ENCODE peak calls at places on chromosomes 13 and 19, in seven cellular contexts. One of them, this sample, is unnamed.

GRCh38 chr19:13208131-13208963 is 58.1 kb downstream of the IER2 start:
- DNase-seq in cardiac muscle cell: peak; percentile 92
- DNase-seq in left ventricle myocardium inferior: peak; percentile 39
- DNase-seq in fibroblast of the aortic adventitia: peak; percentile 75
- DNase-seq in CD8-positive, alpha-beta T cell: peak; percentile 52
- DNase-seq in vagina: no peak
- DNase-seq in uterus: peak; percentile 79
- DNase-seq in this sample: peak; percentile 90

GRCh38 chr13:113592571-113592970 is 8.0 kb downstream of the TFDP1 start:
- DNase-seq in vagina: peak; percentile 94
- DNase-seq in uterus: no peak
- DNase-seq in CD8-positive, alpha-beta T cell: no peak
- DNase-seq in fibroblast of the aortic adventitia: no peak
- DNase-seq in left ventricle myocardium inferior: no peak
- DNase-seq in cardiac muscle cell: no peak
- DNase-seq in this sample: no peak

GRCh38 chr19:15831626-15832025 is 16.2 kb upstream of the OR10H1 start:
- DNase-seq in CD8-positive, alpha-beta T cell: no peak
- DNase-seq in fibroblast of the aortic adventitia: no peak
- DNase-seq in vagina: no peak
- DNase-seq in cardiac muscle cell: no peak
- DNase-seq in left ventricle myocardium inferior: no peak
- DNase-seq in uterus: no peak
- DNase-seq in this sample: no peak

GRCh38 chr13:26867451-26868067 is 107.0 kb upstream of the GPR12 start:
- DNase-seq in uterus: no peak
- DNase-seq in cardiac muscle cell: peak; percentile 45
- DNase-seq in vagina: no peak
- DNase-seq in left ventricle myocardium inferior: no peak
- DNase-seq in CD8-positive, alpha-beta T cell: no peak
- DNase-seq in fibroblast of the aortic adventitia: peak; percentile 43
- DNase-seq in this sample: peak; percentile 23

GRCh38 chr13:65456150-65456912 is 1773.8 kb downstream of the PCDH9 start:
- DNase-seq in CD8-positive, alpha-beta T cell: no peak
- DNase-seq in left ventricle myocardium inferior: no peak
- DNase-seq in vagina: no peak
- DNase-seq in cardiac muscle cell: no peak
- DNase-seq in uterus: no peak
- DNase-seq in fibroblast of the aortic adventitia: no peak
- DNase-seq in this sample: no peak

GRCh38 chr13:49859568-49859967 is 67.1 kb upstream of the KPNA3 start:
- DNase-seq in left ventricle myocardium inferior: no peak
- DNase-seq in fibroblast of the aortic adventitia: peak; percentile 92
- DNase-seq in CD8-positive, alpha-beta T cell: no peak
- DNase-seq in uterus: no peak
- DNase-seq in vagina: no peak
- DNase-seq in cardiac muscle cell: peak; percentile 82
- DNase-seq in this sample: no peak

GRCh38 chr13:21638319-21639282 is 32.3 kb upstream of the FGF9 start:
- DNase-seq in fibroblast of the aortic adventitia: peak; percentile 32
- DNase-seq in uterus: peak; percentile 18
- DNase-seq in CD8-positive, alpha-beta T cell: no peak
- DNase-seq in left ventricle myocardium inferior: no peak
- DNase-seq in vagina: no peak
- DNase-seq in cardiac muscle cell: peak; percentile 34
- DNase-seq in this sample: peak; percentile 50

GRCh38 chr19:805600-806550 is 8.6 kb downstream of the PTBP1 start:
- DNase-seq in left ventricle myocardium inferior: no peak
- DNase-seq in fibroblast of the aortic adventitia: no peak
- DNase-seq in vagina: no peak
- DNase-seq in CD8-positive, alpha-beta T cell: no peak
- DNase-seq in cardiac muscle cell: no peak
- DNase-seq in uterus: no peak
- DNase-seq in this sample: no peak

GRCh38 chr13:99806671-99807070 is 164.9 kb downstream of the ZIC5 start:
- DNase-seq in left ventricle myocardium inferior: no peak
- DNase-seq in uterus: no peak
- DNase-seq in fibroblast of the aortic adventitia: no peak
- DNase-seq in cardiac muscle cell: no peak
- DNase-seq in CD8-positive, alpha-beta T cell: no peak
- DNase-seq in vagina: no peak
- DNase-seq in this sample: no peak

GRCh38 chr19:18802354-18802753 is 11.2 kb upstream of the COMP start:
- DNase-seq in vagina: no peak
- DNase-seq in left ventricle myocardium inferior: no peak
- DNase-seq in uterus: no peak
- DNase-seq in CD8-positive, alpha-beta T cell: no peak
- DNase-seq in fibroblast of the aortic adventitia: no peak
- DNase-seq in cardiac muscle cell: no peak
- DNase-seq in this sample: peak; percentile 4

GRCh38 chr13:25423831-25424230 is 52.1 kb downstream of the ATP8A2 start:
- DNase-seq in vagina: no peak
- DNase-seq in uterus: no peak
- DNase-seq in fibroblast of the aortic adventitia: no peak
- DNase-seq in left ventricle myocardium inferior: no peak
- DNase-seq in CD8-positive, alpha-beta T cell: no peak
- DNase-seq in cardiac muscle cell: no peak
- DNase-seq in this sample: no peak

GRCh38 chr13:113546571-113547247 is 37.8 kb upstream of the TFDP1 start:
- DNase-seq in vagina: peak; percentile 84
- DNase-seq in uterus: no peak
- DNase-seq in left ventricle myocardium inferior: peak; percentile 58
- DNase-seq in CD8-positive, alpha-beta T cell: no peak
- DNase-seq in fibroblast of the aortic adventitia: peak; percentile 72
- DNase-seq in cardiac muscle cell: no peak
- DNase-seq in this sample: no peak

GRCh38 chr19:43420954-43421353 is 6.3 kb downstream of the TEX101 start:
- DNase-seq in uterus: no peak
- DNase-seq in cardiac muscle cell: no peak
- DNase-seq in CD8-positive, alpha-beta T cell: no peak
- DNase-seq in left ventricle myocardium inferior: no peak
- DNase-seq in vagina: no peak
- DNase-seq in fibroblast of the aortic adventitia: no peak
- DNase-seq in this sample: no peak

GRCh38 chr19:12946092-12946845 is 607 bp downstream of the RAD23A start:
- DNase-seq in cardiac muscle cell: peak; percentile 87
- DNase-seq in left ventricle myocardium inferior: peak; percentile 62
- DNase-seq in fibroblast of the aortic adventitia: peak; percentile 74
- DNase-seq in CD8-positive, alpha-beta T cell: peak; percentile 37
- DNase-seq in vagina: no peak
- DNase-seq in uterus: peak; percentile 52
- DNase-seq in this sample: peak; percentile 67

GRCh38 chr13:43444085-43444484 is 342.7 kb downstream of the ENOX1 start:
- DNase-seq in fibroblast of the aortic adventitia: no peak
- DNase-seq in vagina: no peak
- DNase-seq in left ventricle myocardium inferior: no peak
- DNase-seq in cardiac muscle cell: no peak
- DNase-seq in uterus: no peak
- DNase-seq in CD8-positive, alpha-beta T cell: no peak
- DNase-seq in this sample: no peak

GRCh38 chr13:109249780-109250528 is 536.4 kb downstream of the IRS2 start:
- DNase-seq in uterus: no peak
- DNase-seq in fibroblast of the aortic adventitia: no peak
- DNase-seq in left ventricle myocardium inferior: no peak
- DNase-seq in cardiac muscle cell: no peak
- DNase-seq in vagina: no peak
- DNase-seq in CD8-positive, alpha-beta T cell: no peak
- DNase-seq in this sample: no peak

GRCh38 chr19:1094978-1095701 is at the start of gene POLR2E:
- DNase-seq in CD8-positive, alpha-beta T cell: peak; percentile 97
- DNase-seq in left ventricle myocardium inferior: peak; percentile 98
- DNase-seq in vagina: no peak
- DNase-seq in fibroblast of the aortic adventitia: peak; percentile 99
- DNase-seq in cardiac muscle cell: peak; percentile 99
- DNase-seq in uterus: peak; percentile 99
- DNase-seq in this sample: peak; percentile 96

GRCh38 chr19:18057557-18057956 is 29.2 kb downstream of the IL12RB1 start:
- DNase-seq in left ventricle myocardium inferior: peak; percentile 45
- DNase-seq in cardiac muscle cell: peak; percentile 49
- DNase-seq in fibroblast of the aortic adventitia: no peak
- DNase-seq in CD8-positive, alpha-beta T cell: no peak
- DNase-seq in uterus: peak; percentile 24
- DNase-seq in vagina: no peak
- DNase-seq in this sample: no peak

GRCh38 chr13:31686660-31687430 is 52.5 kb upstream of the RXFP2 start:
- DNase-seq in fibroblast of the aortic adventitia: peak; percentile 76
- DNase-seq in vagina: no peak
- DNase-seq in uterus: no peak
- DNase-seq in CD8-positive, alpha-beta T cell: no peak
- DNase-seq in left ventricle myocardium inferior: no peak
- DNase-seq in cardiac muscle cell: peak; percentile 14
- DNase-seq in this sample: no peak

GRCh38 chr13:102830646-102831045 is 15.2 kb upstream of the ERCC5 start:
- DNase-seq in uterus: no peak
- DNase-seq in left ventricle myocardium inferior: no peak
- DNase-seq in cardiac muscle cell: peak; percentile 65
- DNase-seq in fibroblast of the aortic adventitia: peak; percentile 39
- DNase-seq in CD8-positive, alpha-beta T cell: no peak
- DNase-seq in vagina: no peak
- DNase-seq in this sample: no peak

GRCh38 chr19:39590265-39590664 is 12.1 kb upstream of the LGALS13 start:
- DNase-seq in cardiac muscle cell: peak; percentile 14
- DNase-seq in vagina: no peak
- DNase-seq in CD8-positive, alpha-beta T cell: no peak
- DNase-seq in uterus: no peak
- DNase-seq in left ventricle myocardium inferior: no peak
- DNase-seq in fibroblast of the aortic adventitia: peak; percentile 8
- DNase-seq in this sample: no peak

DNA sequence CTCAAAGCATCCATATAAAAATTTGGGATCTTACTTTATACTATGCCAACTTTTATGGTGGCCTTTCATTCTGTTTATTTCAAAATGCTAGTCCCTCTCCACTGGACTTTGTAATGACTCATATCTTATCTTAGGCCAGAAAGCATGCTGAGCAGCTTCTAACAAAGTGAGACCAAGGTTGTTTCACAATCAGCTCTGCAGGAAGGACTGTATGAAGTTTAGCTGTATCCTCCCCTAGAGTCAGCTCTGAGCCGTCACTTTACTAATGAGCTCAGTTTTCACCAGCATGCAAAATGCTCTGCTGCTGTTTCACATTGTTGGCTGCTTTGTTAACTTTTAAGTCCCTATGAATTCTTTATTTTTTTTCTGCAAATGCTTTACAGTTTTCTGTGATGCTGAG is 1608.8 kb downstream of the OLFM4 start:
- DNase-seq in CD8-positive, alpha-beta T cell: no peak
- DNase-seq in left ventricle myocardium inferior: no peak
- DNase-seq in fibroblast of the aortic adventitia: no peak
- DNase-seq in vagina: no peak
- DNase-seq in uterus: no peak
- DNase-seq in cardiac muscle cell: peak; percentile 55
- DNase-seq in this sample: no peak
- TF ChIP-seq CTCF in CD8-positive, alpha-beta T cell: no peak
- TF ChIP-seq CTCF in left ventricle myocardium inferior: no peak
- TF ChIP-seq CTCF in fibroblast of the aortic adventitia: no peak
- TF ChIP-seq CTCF in vagina: no peak
- TF ChIP-seq CTCF in uterus: no peak
- TF ChIP-seq CTCF in cardiac muscle cell: no peak
- TF ChIP-seq CTCF in this sample: no peak

GRCh38 chr19:55166530-55167268 is at the start of gene DNAAF3:
- DNase-seq in cardiac muscle cell: peak; percentile 98
- DNase-seq in vagina: no peak
- DNase-seq in CD8-positive, alpha-beta T cell: peak; percentile 64
- DNase-seq in uterus: peak; percentile 90
- DNase-seq in fibroblast of the aortic adventitia: peak; percentile 97
- DNase-seq in left ventricle myocardium inferior: peak; percentile 91
- DNase-seq in this sample: peak; percentile 96
- TF ChIP-seq CTCF in cardiac muscle cell: no peak
- TF ChIP-seq CTCF in vagina: no peak
- TF ChIP-seq CTCF in CD8-positive, alpha-beta T cell: no peak
- TF ChIP-seq CTCF in uterus: no peak
- TF ChIP-seq CTCF in fibroblast of the aortic adventitia: no peak
- TF ChIP-seq CTCF in left ventricle myocardium inferior: no peak
- TF ChIP-seq CTCF in this sample: no peak

DNA sequence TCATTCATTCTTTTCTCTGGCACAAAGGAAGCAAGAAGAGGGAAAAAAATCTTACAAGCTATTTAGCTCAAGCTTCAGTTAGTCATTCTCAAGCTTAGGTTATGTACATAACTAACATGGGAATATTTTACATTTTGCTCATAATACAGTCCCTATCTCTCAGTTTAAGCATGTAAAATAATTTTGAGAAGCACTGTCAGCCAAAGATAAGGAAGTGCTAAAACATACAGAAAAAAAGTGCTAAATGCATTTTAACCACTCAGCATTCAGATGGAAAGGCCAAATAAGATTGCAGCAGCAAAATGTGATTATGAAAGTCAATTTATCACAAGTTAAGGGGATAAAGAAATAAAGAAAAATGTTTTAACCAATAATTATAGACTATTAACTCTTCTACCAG is 7.9 kb downstream of the RBM26 start:
- DNase-seq in vagina: no peak
- DNase-seq in cardiac muscle cell: no peak
- DNase-seq in left ventricle myocardium inferior: no peak
- DNase-seq in fibroblast of the aortic adventitia: no peak
- DNase-seq in CD8-positive, alpha-beta T cell: no peak
- DNase-seq in uterus: no peak
- DNase-seq in this sample: no peak
- TF ChIP-seq CTCF in vagina: no peak
- TF ChIP-seq CTCF in cardiac muscle cell: no peak
- TF ChIP-seq CTCF in left ventricle myocardium inferior: no peak
- TF ChIP-seq CTCF in fibroblast of the aortic adventitia: no peak
- TF ChIP-seq CTCF in CD8-positive, alpha-beta T cell: no peak
- TF ChIP-seq CTCF in uterus: no peak
- TF ChIP-seq CTCF in this sample: no peak

GRCh38 chr19:6216996-6217751 is 62.6 kb downstream of the MLLT1 start:
- DNase-seq in uterus: peak; percentile 59
- DNase-seq in fibroblast of the aortic adventitia: peak; percentile 24
- DNase-seq in vagina: no peak
- DNase-seq in left ventricle myocardium inferior: no peak
- DNase-seq in cardiac muscle cell: peak; percentile 87
- DNase-seq in CD8-positive, alpha-beta T cell: no peak
- DNase-seq in this sample: no peak
- TF ChIP-seq CTCF in uterus: no peak
- TF ChIP-seq CTCF in fibroblast of the aortic adventitia: no peak
- TF ChIP-seq CTCF in vagina: no peak
- TF ChIP-seq CTCF in left ventricle myocardium inferior: no peak
- TF ChIP-seq CTCF in cardiac muscle cell: no peak
- TF ChIP-seq CTCF in CD8-positive, alpha-beta T cell: no peak
- TF ChIP-seq CTCF in this sample: no peak

DNA sequence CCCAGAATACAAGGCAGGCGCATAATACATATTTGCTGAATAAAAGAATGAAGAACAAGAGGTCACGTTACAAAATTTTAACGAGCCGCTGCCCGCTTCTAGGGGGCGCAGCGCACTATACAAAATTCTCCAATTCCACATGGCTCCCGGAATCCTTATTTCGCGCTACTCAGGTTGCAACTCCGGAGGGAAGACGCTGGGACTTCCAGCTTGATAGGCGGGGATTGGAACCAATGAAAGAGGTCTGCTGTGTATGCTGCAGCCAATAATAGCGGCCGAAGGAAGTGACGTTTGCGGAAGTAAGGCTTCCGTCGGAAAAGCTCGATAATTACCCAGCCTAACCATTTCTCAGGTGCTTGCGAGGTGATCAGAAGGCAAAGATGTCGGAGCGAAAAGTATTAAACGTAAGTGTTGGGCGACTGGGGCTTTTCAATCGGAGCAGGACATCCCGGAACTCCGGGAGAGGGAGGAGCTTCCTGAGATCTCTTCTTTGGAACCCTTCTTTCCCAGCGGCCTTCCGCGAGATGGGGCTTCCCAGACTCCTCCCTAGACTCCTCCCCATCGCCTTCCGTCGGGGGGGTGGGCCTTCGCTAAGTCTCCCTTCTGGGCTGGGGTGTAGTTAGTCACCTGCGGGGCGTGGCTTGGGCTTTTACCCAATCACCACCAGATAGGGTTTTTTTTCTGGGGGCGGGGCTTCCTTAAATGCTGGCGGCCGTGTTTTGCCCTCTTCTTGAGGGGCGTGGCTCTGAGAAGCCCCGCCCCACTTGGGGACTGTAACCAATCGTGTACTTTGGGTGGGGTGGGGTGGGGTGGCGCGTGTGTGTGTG is at the start of gene YJU2:
- DNase-seq in uterus: peak; percentile 99
- DNase-seq in cardiac muscle cell: peak; percentile 100
- DNase-seq in left ventricle myocardium inferior: peak; percentile 98
- DNase-seq in fibroblast of the aortic adventitia: peak; percentile 100
- DNase-seq in vagina: no peak
- DNase-seq in CD8-positive, alpha-beta T cell: peak; percentile 100
- DNase-seq in this sample: peak; percentile 100
- TF ChIP-seq CTCF in uterus: peak; percentile 41
- TF ChIP-seq CTCF in cardiac muscle cell: peak; percentile 61
- TF ChIP-seq CTCF in left ventricle myocardium inferior: peak; percentile 51
- TF ChIP-seq CTCF in fibroblast of the aortic adventitia: peak; percentile 57
- TF ChIP-seq CTCF in vagina: no peak
- TF ChIP-seq CTCF in CD8-positive, alpha-beta T cell: peak; percentile 68
- TF ChIP-seq CTCF in this sample: peak; percentile 58

This sample was measured in GM10248.